ENCODE peak calls at places on chromosome 16, in eight cellular contexts. M, A, K, Y, L, I, G and P are unnamed samples.

GRCh38 chr16:8996891-8997290 is 33.2 kb upstream of the USP7 start:
- DNase-seq in M (no peak), A (no peak), K (no peak), Y (no peak), L (no peak), I (peak; percentile 22), G (no peak), P (no peak)

GRCh38 chr16:75273054-75273925 is 21.9 kb upstream of the BCAR1 start:
- DNase-seq in M (no peak), A (no peak), K (no peak), Y (no peak), L (no peak), I (no peak), G (no peak), P (no peak)

GRCh38 chr16:88982286-88983084 is 5.5 kb upstream of the CBFA2T3 start:
- DNase-seq in M (no peak), A (no peak), K (no peak), Y (no peak), L (no peak), I (no peak), G (no peak), P (no peak)

GRCh38 chr16:87334611-87335305 is 17.6 kb upstream of the C16orf95 start:
- DNase-seq in M (no peak), A (no peak), K (no peak), Y (no peak), L (no peak), I (no peak), G (no peak), P (no peak)

GRCh38 chr16:11677451-11677951 is 9.2 kb downstream of the SNN start:
- DNase-seq in M (no peak), A (peak; percentile 66), K (no peak), Y (no peak), L (no peak), I (no peak), G (no peak), P (no peak)

GRCh38 chr16:88764913-88765349 is 20.1 kb downstream of the PIEZO1 start:
- DNase-seq in M (no peak), A (no peak), K (no peak), Y (peak; percentile 67), L (no peak), I (no peak), G (no peak), P (no peak)

GRCh38 chr16:57873218-57873617 is 70.9 kb upstream of the KIFC3 start:
- DNase-seq in M (no peak), A (no peak), K (no peak), Y (no peak), L (no peak), I (no peak), G (no peak), P (no peak)

GRCh38 chr16:23206986-23207385 is 24.4 kb downstream of the SCNN1G start:
- DNase-seq in M (no peak), A (no peak), K (no peak), Y (no peak), L (no peak), I (no peak), G (no peak), P (no peak)

GRCh38 chr16:78196527-78196926 is 97.1 kb downstream of the WWOX start:
- DNase-seq in M (no peak), A (no peak), K (no peak), Y (no peak), L (no peak), I (no peak), G (no peak), P (no peak)

GRCh38 chr16:49866533-49867155 is 10.7 kb upstream of the ZNF423 start:
- DNase-seq in M (no peak), A (no peak), K (no peak), Y (no peak), L (no peak), I (no peak), G (no peak), P (no peak)

GRCh38 chr16:11005611-11005975 is 61.2 kb downstream of the CLEC16A start:
- DNase-seq in M (no peak), A (no peak), K (no peak), Y (no peak), L (no peak), I (no peak), G (no peak), P (no peak)

GRCh38 chr16:46757339-46758050 is 9.4 kb upstream of the MYLK3 start:
- DNase-seq in M (no peak), A (no peak), K (no peak), Y (no peak), L (no peak), I (no peak), G (peak; percentile 32), P (no peak)

GRCh38 chr16:89039756-89040155 is 53.9 kb upstream of the ACSF3 start:
- DNase-seq in M (no peak), A (no peak), K (no peak), Y (no peak), L (no peak), I (no peak), G (no peak), P (no peak)

GRCh38 chr16:50293041-50293783 is 26.9 kb downstream of the ADCY7 start:
- DNase-seq in M (no peak), A (no peak), K (no peak), Y (no peak), L (no peak), I (no peak), G (no peak), P (no peak)

GRCh38 chr16:27642753-27643152 is 92.8 kb downstream of the KATNIP start:
- DNase-seq in M (no peak), A (peak; percentile 23), K (no peak), Y (no peak), L (no peak), I (peak; percentile 7), G (no peak), P (peak; percentile 68)

GRCh38 chr16:12784076-12784475 is 19.6 kb downstream of the CPPED1 start:
- DNase-seq in M (no peak), A (no peak), K (no peak), Y (no peak), L (no peak), I (no peak), G (no peak), P (no peak)

GRCh38 chr16:86781046-86781445 is 202.7 kb downstream of the FOXL1 start:
- DNase-seq in M (no peak), A (no peak), K (no peak), Y (no peak), L (no peak), I (no peak), G (no peak), P (no peak)

GRCh38 chr16:88854306-88855111 is 2.2 kb downstream of the GALNS start:
- DNase-seq in M (no peak), A (peak; percentile 49), K (peak; percentile 8), Y (no peak), L (no peak), I (no peak), G (no peak), P (no peak)

GRCh38 chr16:88881090-88881580 is 14.7 kb upstream of the PABPN1L start:
- DNase-seq in M (no peak), A (no peak), K (no peak), Y (no peak), L (no peak), I (no peak), G (peak; percentile 37), P (no peak)

GRCh38 chr16:69762843-69763556 is 868 bp downstream of the WWP2 start:
- DNase-seq in M (no peak), A (peak; percentile 41), K (no peak), Y (no peak), L (no peak), I (no peak), G (no peak), P (no peak)

GRCh38 chr16:80569440-80570105 is 28.8 kb downstream of the DYNLRB2 start:
- DNase-seq in M (no peak), A (no peak), K (no peak), Y (no peak), L (no peak), I (no peak), G (no peak), P (no peak)
- H3K27ac ChIP-seq in M (no peak overlapping the region), A (no peak overlapping the region), K (no peak overlapping the region), Y (no peak overlapping the region), L (no peak overlapping the region), I (no peak overlapping the region), G (no peak overlapping the region), P (no peak overlapping the region)

DNA sequence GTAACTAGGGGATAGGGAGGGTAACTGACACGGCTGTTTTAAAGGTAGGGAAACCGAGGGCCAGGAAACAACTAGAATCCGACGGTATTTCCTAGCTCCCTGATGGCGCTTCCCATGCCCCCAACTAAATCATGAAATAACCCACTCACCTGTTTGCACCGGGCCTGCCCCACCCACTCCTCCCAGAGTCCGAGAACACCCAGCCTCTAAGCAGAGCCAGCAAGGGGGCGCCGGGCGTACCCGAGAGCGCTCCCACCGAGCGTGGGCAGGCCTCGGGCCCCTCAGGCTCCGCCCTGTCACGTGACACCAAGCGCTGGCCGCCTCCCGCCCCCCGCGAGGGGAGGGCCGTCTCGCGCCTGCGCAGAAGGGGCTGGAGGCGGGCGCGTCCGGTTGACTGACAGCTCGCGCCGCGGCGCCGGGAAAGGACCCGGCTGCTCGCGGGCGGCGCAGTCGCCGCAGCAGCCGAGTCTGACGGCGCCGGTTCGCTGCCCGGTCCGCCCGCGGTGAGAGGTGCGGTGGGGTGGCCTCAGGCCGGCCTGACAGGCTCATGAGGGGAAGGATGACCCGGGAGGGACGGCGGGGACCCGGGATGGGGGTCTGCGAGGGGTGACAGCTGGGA is at the start of gene KIAA0513:
- DNase-seq in M (peak; percentile 94), A (peak; percentile 97), K (peak; percentile 91), Y (peak; percentile 92), L (peak; percentile 86), I (peak; percentile 86), G (peak; percentile 97), P (peak; percentile 84)
- TF ChIP-seq CTCF in M (peak; percentile 42), A (peak; percentile 43), K (no peak), Y (no peak), L (no peak), I (peak; percentile 18), G (peak; percentile 15), P (peak; percentile 17)

GRCh38 chr16:29821663-29822115 is 1.4 kb downstream of the MVP start:
- DNase-seq in M (peak; percentile 61), A (no peak), K (no peak), Y (no peak), L (peak; percentile 74), I (peak; percentile 70), G (peak; percentile 40), P (no peak)
- H3K4me3 ChIP-seq in M (peak overlapping the region; percentile 68), A (peak overlapping the region; percentile 67), K (peak overlapping the region; percentile 85), Y (peak overlapping the region; percentile 55), L (peak overlapping the region; percentile 61), I (peak overlapping the region; percentile 86), G (peak overlapping the region; percentile 77), P (no peak overlapping the region)

GRCh38 chr16:84753412-84754325 is 53.9 kb downstream of the USP10 start:
- DNase-seq in M (no peak), A (no peak), K (no peak), Y (no peak), L (no peak), I (no peak), G (no peak), P (peak; percentile 10)

GRCh38 chr16:84754353-84754856 is 54.6 kb downstream of the USP10 start:
- DNase-seq in M (peak; percentile 55), A (peak; percentile 87), K (peak; percentile 48), Y (peak; percentile 63), L (peak; percentile 78), I (peak; percentile 79), G (peak; percentile 67), P (peak; percentile 64)

GRCh38 chr16:84756830-84757229 is 57.0 kb downstream of the USP10 start:
- DNase-seq in M (no peak), A (no peak), K (no peak), Y (no peak), L (no peak), I (no peak), G (no peak), P (no peak)

GRCh38 chr16:84752600-84752999 is 52.8 kb downstream of the USP10 start:
- DNase-seq in M (no peak), A (no peak), K (no peak), Y (no peak), L (no peak), I (no peak), G (no peak), P (no peak)

GRCh38 chr16:84755004-84755672 is 55.3 kb downstream of the USP10 start:
- DNase-seq in M (no peak), A (no peak), K (no peak), Y (no peak), L (no peak), I (no peak), G (no peak), P (no peak)
- H3K27ac ChIP-seq in M (peak overlapping the region; percentile 26), A (no peak overlapping the region), K (no peak overlapping the region), Y (no peak overlapping the region), L (no peak overlapping the region), I (no peak overlapping the region), G (peak overlapping the region; percentile 74), P (no peak overlapping the region)